ENCODE peak calls at places on chromosomes 11 and 22, in nine cellular contexts. One of them, this sample, is unnamed.

GRCh38 chr11:90803366-90803765 is 580.5 kb upstream of the CHORDC1 start:
- DNase-seq in uterus: no peak
- DNase-seq in heart left ventricle: no peak
- DNase-seq in body of pancreas: no peak
- DNase-seq in colonic mucosa: no peak
- DNase-seq in heart right ventricle: no peak
- DNase-seq in mammary epithelial cell: peak; percentile 56
- DNase-seq in cardiac muscle cell: no peak
- DNase-seq in neural progenitor cell: no peak
- DNase-seq in this sample: no peak

GRCh38 chr11:44609028-44609782 is 43.7 kb downstream of the CD82 start:
- DNase-seq in uterus: no peak
- DNase-seq in body of pancreas: no peak
- DNase-seq in cardiac muscle cell: no peak
- DNase-seq in heart left ventricle: no peak
- DNase-seq in neural progenitor cell: no peak
- DNase-seq in heart right ventricle: no peak
- DNase-seq in mammary epithelial cell: no peak
- DNase-seq in colonic mucosa: no peak
- DNase-seq in this sample: no peak

GRCh38 chr11:78651923-78652602 is 77.4 kb upstream of the NARS2 start:
- DNase-seq in heart left ventricle: no peak
- DNase-seq in neural progenitor cell: no peak
- DNase-seq in mammary epithelial cell: no peak
- DNase-seq in cardiac muscle cell: no peak
- DNase-seq in uterus: no peak
- DNase-seq in body of pancreas: no peak
- DNase-seq in colonic mucosa: no peak
- DNase-seq in heart right ventricle: no peak
- DNase-seq in this sample: no peak

GRCh38 chr11:46492540-46492939 is 101.0 kb upstream of the CHRM4 start:
- DNase-seq in colonic mucosa: peak; percentile 76
- DNase-seq in uterus: peak; percentile 27
- DNase-seq in body of pancreas: no peak
- DNase-seq in heart right ventricle: no peak
- DNase-seq in neural progenitor cell: no peak
- DNase-seq in mammary epithelial cell: no peak
- DNase-seq in cardiac muscle cell: no peak
- DNase-seq in heart left ventricle: no peak
- DNase-seq in this sample: no peak

GRCh38 chr11:3049430-3050243 is 7.6 kb downstream of the CARS1 start:
- DNase-seq in body of pancreas: peak; percentile 83
- DNase-seq in neural progenitor cell: no peak
- DNase-seq in uterus: peak; percentile 75
- DNase-seq in heart right ventricle: peak; percentile 48
- DNase-seq in heart left ventricle: peak; percentile 80
- DNase-seq in mammary epithelial cell: peak; percentile 88
- DNase-seq in colonic mucosa: peak; percentile 60
- DNase-seq in cardiac muscle cell: peak; percentile 97
- DNase-seq in this sample: peak; percentile 98

GRCh38 chr11:45304111-45304991 is 18.2 kb upstream of the SYT13 start:
- DNase-seq in cardiac muscle cell: no peak
- DNase-seq in colonic mucosa: no peak
- DNase-seq in heart left ventricle: no peak
- DNase-seq in body of pancreas: no peak
- DNase-seq in mammary epithelial cell: no peak
- DNase-seq in heart right ventricle: no peak
- DNase-seq in neural progenitor cell: no peak
- DNase-seq in uterus: no peak
- DNase-seq in this sample: peak; percentile 41

GRCh38 chr11:68373810-68374501 is 61.6 kb downstream of the LRP5 start:
- DNase-seq in cardiac muscle cell: peak; percentile 86
- DNase-seq in uterus: peak; percentile 51
- DNase-seq in neural progenitor cell: peak; percentile 22
- DNase-seq in heart right ventricle: peak; percentile 73
- DNase-seq in heart left ventricle: peak; percentile 81
- DNase-seq in colonic mucosa: peak; percentile 65
- DNase-seq in mammary epithelial cell: no peak
- DNase-seq in body of pancreas: peak; percentile 59
- DNase-seq in this sample: no peak

GRCh38 chr11:74559110-74559933 is 33.1 kb upstream of the POLD3 start:
- DNase-seq in cardiac muscle cell: peak; percentile 10
- DNase-seq in neural progenitor cell: no peak
- DNase-seq in colonic mucosa: no peak
- DNase-seq in mammary epithelial cell: no peak
- DNase-seq in heart left ventricle: no peak
- DNase-seq in body of pancreas: no peak
- DNase-seq in uterus: no peak
- DNase-seq in heart right ventricle: no peak
- DNase-seq in this sample: no peak

GRCh38 chr22:40718250-40719204 is 39.2 kb downstream of the MCHR1 start:
- DNase-seq in mammary epithelial cell: no peak
- DNase-seq in cardiac muscle cell: no peak
- DNase-seq in uterus: no peak
- DNase-seq in heart left ventricle: no peak
- DNase-seq in neural progenitor cell: no peak
- DNase-seq in body of pancreas: no peak
- DNase-seq in colonic mucosa: no peak
- DNase-seq in heart right ventricle: no peak
- DNase-seq in this sample: no peak

GRCh38 chr11:91773090-91773489 is 451.5 kb upstream of the FAT3 start:
- DNase-seq in heart left ventricle: no peak
- DNase-seq in neural progenitor cell: peak; percentile 53
- DNase-seq in cardiac muscle cell: peak; percentile 11
- DNase-seq in body of pancreas: no peak
- DNase-seq in uterus: no peak
- DNase-seq in heart right ventricle: no peak
- DNase-seq in mammary epithelial cell: no peak
- DNase-seq in colonic mucosa: no peak
- DNase-seq in this sample: no peak

GRCh38 chr11:83895516-83895915 is 609.3 kb upstream of the CCDC90B start:
- DNase-seq in heart right ventricle: no peak
- DNase-seq in uterus: no peak
- DNase-seq in heart left ventricle: no peak
- DNase-seq in mammary epithelial cell: no peak
- DNase-seq in neural progenitor cell: peak; percentile 66
- DNase-seq in body of pancreas: no peak
- DNase-seq in colonic mucosa: no peak
- DNase-seq in cardiac muscle cell: peak; percentile 0
- DNase-seq in this sample: no peak

GRCh38 chr22:20137671-20138416 is 6.2 kb downstream of the ZDHHC8 start:
- DNase-seq in colonic mucosa: no peak
- DNase-seq in heart right ventricle: peak; percentile 66
- DNase-seq in heart left ventricle: no peak
- DNase-seq in neural progenitor cell: no peak
- DNase-seq in uterus: no peak
- DNase-seq in cardiac muscle cell: no peak
- DNase-seq in body of pancreas: no peak
- DNase-seq in mammary epithelial cell: no peak
- DNase-seq in this sample: no peak

GRCh38 chr11:28621648-28622215 is 513.5 kb downstream of the METTL15 start:
- DNase-seq in uterus: peak; percentile 17
- DNase-seq in mammary epithelial cell: no peak
- DNase-seq in neural progenitor cell: no peak
- DNase-seq in cardiac muscle cell: peak; percentile 60
- DNase-seq in colonic mucosa: no peak
- DNase-seq in body of pancreas: no peak
- DNase-seq in heart right ventricle: no peak
- DNase-seq in heart left ventricle: no peak
- DNase-seq in this sample: no peak

GRCh38 chr11:707817-708420 is 1.9 kb downstream of the EPS8L2 start:
- DNase-seq in heart right ventricle: no peak
- DNase-seq in colonic mucosa: peak; percentile 36
- DNase-seq in mammary epithelial cell: peak; percentile 24
- DNase-seq in uterus: no peak
- DNase-seq in body of pancreas: peak; percentile 76
- DNase-seq in neural progenitor cell: peak; percentile 35
- DNase-seq in heart left ventricle: peak; percentile 54
- DNase-seq in cardiac muscle cell: no peak
- DNase-seq in this sample: no peak

GRCh38 chr11:65486570-65487466 is 12.0 kb upstream of the MALAT1 start:
- DNase-seq in colonic mucosa: peak; percentile 20
- DNase-seq in body of pancreas: no peak
- DNase-seq in cardiac muscle cell: no peak
- DNase-seq in heart left ventricle: no peak
- DNase-seq in mammary epithelial cell: no peak
- DNase-seq in uterus: no peak
- DNase-seq in heart right ventricle: no peak
- DNase-seq in neural progenitor cell: no peak
- DNase-seq in this sample: no peak

DNA sequence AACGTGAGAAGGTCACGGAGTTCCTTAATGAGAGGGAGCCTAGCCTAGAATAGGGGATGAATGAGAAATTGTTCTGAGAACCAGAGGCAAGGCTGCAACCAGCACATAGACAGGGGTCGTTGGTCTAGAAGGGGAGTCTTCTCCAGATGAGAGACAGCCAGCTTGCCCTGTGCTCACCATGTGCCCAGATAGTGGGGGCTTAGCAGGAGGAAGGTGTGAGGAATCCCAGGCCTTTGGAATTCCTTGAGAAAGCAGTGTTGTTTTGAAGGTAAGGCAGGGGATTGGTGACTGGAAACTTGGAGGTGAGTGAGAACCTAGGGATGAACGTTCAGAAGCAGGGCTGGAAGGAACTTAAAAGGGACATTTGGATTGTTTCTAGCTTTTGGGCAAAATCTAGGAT is 29.4 kb downstream of the RCOR2 start:
- DNase-seq in uterus: no peak
- DNase-seq in mammary epithelial cell: no peak
- DNase-seq in heart left ventricle: no peak
- DNase-seq in heart right ventricle: no peak
- DNase-seq in neural progenitor cell: no peak
- DNase-seq in cardiac muscle cell: no peak
- DNase-seq in body of pancreas: no peak
- DNase-seq in colonic mucosa: no peak
- DNase-seq in this sample: no peak
- H3K4me3 ChIP-seq in uterus: no peak overlapping the region
- H3K4me3 ChIP-seq in mammary epithelial cell: no peak overlapping the region
- H3K4me3 ChIP-seq in heart left ventricle: no peak overlapping the region
- H3K4me3 ChIP-seq in heart right ventricle: peak overlapping the region; percentile 45
- H3K4me3 ChIP-seq in neural progenitor cell: no peak overlapping the region
- H3K4me3 ChIP-seq in cardiac muscle cell: no peak overlapping the region
- H3K4me3 ChIP-seq in body of pancreas: no peak overlapping the region
- H3K4me3 ChIP-seq in colonic mucosa: no peak overlapping the region
- H3K4me3 ChIP-seq in this sample: no peak overlapping the region

GRCh38 chr22:37239336-37240239 is 4.5 kb downstream of the RAC2 start:
- DNase-seq in cardiac muscle cell: no peak
- DNase-seq in uterus: no peak
- DNase-seq in colonic mucosa: no peak
- DNase-seq in mammary epithelial cell: no peak
- DNase-seq in heart right ventricle: no peak
- DNase-seq in heart left ventricle: no peak
- DNase-seq in neural progenitor cell: no peak
- DNase-seq in body of pancreas: no peak
- DNase-seq in this sample: no peak

GRCh38 chr22:37234736-37235711 is 9.0 kb downstream of the RAC2 start:
- DNase-seq in mammary epithelial cell: no peak
- DNase-seq in heart left ventricle: no peak
- DNase-seq in neural progenitor cell: no peak
- DNase-seq in body of pancreas: no peak
- DNase-seq in colonic mucosa: no peak
- DNase-seq in cardiac muscle cell: no peak
- DNase-seq in heart right ventricle: no peak
- DNase-seq in uterus: no peak
- DNase-seq in this sample: no peak

GRCh38 chr22:37237371-37238268 is 6.4 kb downstream of the RAC2 start:
- DNase-seq in body of pancreas: no peak
- DNase-seq in cardiac muscle cell: peak; percentile 60
- DNase-seq in neural progenitor cell: no peak
- DNase-seq in heart left ventricle: no peak
- DNase-seq in uterus: no peak
- DNase-seq in mammary epithelial cell: no peak
- DNase-seq in heart right ventricle: no peak
- DNase-seq in colonic mucosa: no peak
- DNase-seq in this sample: no peak

GRCh38 chr22:37233751-37234631 is 10.1 kb downstream of the RAC2 start:
- DNase-seq in uterus: no peak
- DNase-seq in colonic mucosa: no peak
- DNase-seq in body of pancreas: no peak
- DNase-seq in neural progenitor cell: no peak
- DNase-seq in heart right ventricle: no peak
- DNase-seq in mammary epithelial cell: no peak
- DNase-seq in heart left ventricle: no peak
- DNase-seq in cardiac muscle cell: peak; percentile 22
- DNase-seq in this sample: no peak

GRCh38 chr22:37235897-37236607 is 8.0 kb downstream of the RAC2 start:
- DNase-seq in cardiac muscle cell: no peak
- DNase-seq in mammary epithelial cell: no peak
- DNase-seq in neural progenitor cell: no peak
- DNase-seq in body of pancreas: no peak
- DNase-seq in uterus: no peak
- DNase-seq in heart left ventricle: no peak
- DNase-seq in heart right ventricle: no peak
- DNase-seq in colonic mucosa: no peak
- DNase-seq in this sample: no peak
- H3K4me1 ChIP-seq in cardiac muscle cell: no peaks in the 10 kb centered on the region
- H3K4me1 ChIP-seq in mammary epithelial cell: peaks cover 23% of the 10 kb centered on the region
- H3K4me1 ChIP-seq in neural progenitor cell: no peaks in the 10 kb centered on the region
- H3K4me1 ChIP-seq in body of pancreas: peaks cover 2% of the 10 kb centered on the region
- H3K4me1 ChIP-seq in uterus: no peaks in the 10 kb centered on the region
- H3K4me1 ChIP-seq in heart left ventricle: no peaks in the 10 kb centered on the region
- H3K4me1 ChIP-seq in heart right ventricle: no peaks in the 10 kb centered on the region
- H3K4me1 ChIP-seq in colonic mucosa: no peaks in the 10 kb centered on the region
- H3K4me1 ChIP-seq in this sample: peaks cover 11% of the 10 kb centered on the region

DNA sequence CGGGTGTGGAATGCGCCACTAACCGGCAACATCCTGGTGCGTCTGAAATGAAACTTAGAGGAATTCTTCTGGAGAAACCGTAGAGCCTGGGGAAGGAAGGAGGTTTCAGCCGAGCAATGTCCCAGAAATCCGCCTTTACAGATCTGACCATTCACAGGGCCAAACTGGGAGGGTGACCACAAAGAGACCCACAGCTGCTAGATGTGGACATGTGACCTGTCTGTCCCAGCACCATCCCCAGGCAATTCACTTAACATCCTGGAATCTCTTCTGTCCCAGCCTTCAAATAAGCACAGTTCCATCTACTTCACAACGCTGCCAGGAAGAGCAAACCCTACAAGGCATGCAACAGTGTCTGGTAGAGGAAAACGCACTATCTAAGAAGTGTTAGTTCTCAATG is 9.8 kb downstream of the MCAT start:
- DNase-seq in body of pancreas: no peak
- DNase-seq in heart right ventricle: no peak
- DNase-seq in mammary epithelial cell: no peak
- DNase-seq in colonic mucosa: no peak
- DNase-seq in cardiac muscle cell: no peak
- DNase-seq in neural progenitor cell: no peak
- DNase-seq in heart left ventricle: no peak
- DNase-seq in uterus: no peak
- DNase-seq in this sample: no peak
- H3K4me3 ChIP-seq in body of pancreas: no peak overlapping the region
- H3K4me3 ChIP-seq in heart right ventricle: no peak overlapping the region
- H3K4me3 ChIP-seq in mammary epithelial cell: no peak overlapping the region
- H3K4me3 ChIP-seq in colonic mucosa: no peak overlapping the region
- H3K4me3 ChIP-seq in cardiac muscle cell: no peak overlapping the region
- H3K4me3 ChIP-seq in neural progenitor cell: no peak overlapping the region
- H3K4me3 ChIP-seq in heart left ventricle: no peak overlapping the region
- H3K4me3 ChIP-seq in uterus: no peak overlapping the region
- H3K4me3 ChIP-seq in this sample: no peak overlapping the region

DNA sequence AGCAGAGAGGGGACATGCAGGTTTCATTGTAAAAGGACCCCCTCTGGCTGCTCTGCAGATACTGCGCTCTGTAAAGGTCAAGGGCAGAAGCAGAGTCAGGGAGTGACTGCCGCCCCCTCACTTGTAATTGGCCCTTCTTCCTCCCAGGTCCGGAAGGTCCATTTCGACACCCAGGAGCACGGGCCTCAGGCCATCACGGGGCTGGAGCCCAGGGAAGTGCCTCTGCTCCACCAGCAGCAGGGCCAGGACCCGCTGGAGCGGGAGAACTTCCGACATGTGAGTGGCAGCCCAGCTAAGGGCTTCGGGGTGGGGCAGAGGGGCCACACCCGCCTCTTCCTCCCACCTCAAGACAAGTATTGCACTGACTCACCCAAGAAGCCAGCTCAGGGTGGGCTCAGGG is 24.0 kb upstream of the LRRC10B start:
- DNase-seq in mammary epithelial cell: no peak
- DNase-seq in uterus: no peak
- DNase-seq in heart left ventricle: no peak
- DNase-seq in colonic mucosa: no peak
- DNase-seq in heart right ventricle: no peak
- DNase-seq in neural progenitor cell: no peak
- DNase-seq in body of pancreas: no peak
- DNase-seq in cardiac muscle cell: no peak
- DNase-seq in this sample: no peak
- H3K4me1 ChIP-seq in mammary epithelial cell: peaks cover 8% of the 10 kb centered on the region
- H3K4me1 ChIP-seq in uterus: no peaks in the 10 kb centered on the region
- H3K4me1 ChIP-seq in heart left ventricle: peaks cover 22% of the 10 kb centered on the region
- H3K4me1 ChIP-seq in colonic mucosa: no peaks in the 10 kb centered on the region
- H3K4me1 ChIP-seq in heart right ventricle: peaks cover 15% of the 10 kb centered on the region
- H3K4me1 ChIP-seq in neural progenitor cell: peaks cover 38% of the 10 kb centered on the region
- H3K4me1 ChIP-seq in body of pancreas: peaks cover 15% of the 10 kb centered on the region
- H3K4me1 ChIP-seq in cardiac muscle cell: peaks cover 10% of the 10 kb centered on the region
- H3K4me1 ChIP-seq in this sample: peaks cover 3% of the 10 kb centered on the region